ENCODE peak calls at places on chromosomes 1 and 21, in six cellular contexts. One of them, this sample, is unnamed.
A peak's percentile ranks its signal among the peaks of the same experiment; 100 is the strongest.

GRCh38 chr1:94873520-94874351 is 53.2 kb downstream of the CNN3 start:
- DNase-seq in IMR-90: peak; percentile 57
- DNase-seq in neuronal stem cell: no peak
- DNase-seq in mesendoderm: no peak
- DNase-seq in H9: no peak
- DNase-seq in H1: no peak
- DNase-seq in this sample: no peak

GRCh38 chr1:174258148-174258550 is 98.8 kb downstream of the RABGAP1L start:
- DNase-seq in neuronal stem cell: peak; percentile 29
- DNase-seq in IMR-90: peak; percentile 50
- DNase-seq in H1: no peak
- DNase-seq in H9: peak; percentile 36
- DNase-seq in mesendoderm: peak; percentile 62
- DNase-seq in this sample: peak; percentile 48

GRCh38 chr1:160675641-160676410 is 29.0 kb upstream of the SLAMF1 start:
- DNase-seq in IMR-90: peak; percentile 51
- DNase-seq in neuronal stem cell: peak; percentile 32
- DNase-seq in mesendoderm: peak; percentile 95
- DNase-seq in H1: peak; percentile 43
- DNase-seq in H9: peak; percentile 83
- DNase-seq in this sample: peak; percentile 62

GRCh38 chr1:61095127-61095812 is 12.9 kb downstream of the NFIA start:
- DNase-seq in IMR-90: no peak
- DNase-seq in H9: no peak
- DNase-seq in H1: no peak
- DNase-seq in mesendoderm: no peak
- DNase-seq in neuronal stem cell: no peak
- DNase-seq in this sample: no peak

GRCh38 chr21:16594191-16594590 is 864.4 kb downstream of the USP25 start:
- DNase-seq in H1: no peak
- DNase-seq in H9: no peak
- DNase-seq in IMR-90: peak; percentile 14
- DNase-seq in neuronal stem cell: no peak
- DNase-seq in mesendoderm: no peak
- DNase-seq in this sample: no peak

GRCh38 chr1:207502726-207503125 is 6.8 kb downstream of the CR1 start:
- DNase-seq in IMR-90: no peak
- DNase-seq in neuronal stem cell: no peak
- DNase-seq in H9: no peak
- DNase-seq in H1: no peak
- DNase-seq in mesendoderm: peak; percentile 53
- DNase-seq in this sample: no peak

GRCh38 chr21:26550357-26550756 is 22.7 kb downstream of the CYYR1 start:
- DNase-seq in mesendoderm: no peak
- DNase-seq in IMR-90: no peak
- DNase-seq in neuronal stem cell: no peak
- DNase-seq in H1: no peak
- DNase-seq in H9: no peak
- DNase-seq in this sample: no peak

GRCh38 chr21:36980280-36981048 is 14.0 kb upstream of the HLCS start:
- DNase-seq in mesendoderm: no peak
- DNase-seq in H9: peak; percentile 53
- DNase-seq in IMR-90: no peak
- DNase-seq in neuronal stem cell: no peak
- DNase-seq in H1: no peak
- DNase-seq in this sample: peak; percentile 25

GRCh38 chr1:15883326-15883725 is 35.8 kb downstream of the SPEN start:
- DNase-seq in IMR-90: no peak
- DNase-seq in neuronal stem cell: no peak
- DNase-seq in H1: no peak
- DNase-seq in mesendoderm: peak; percentile 26
- DNase-seq in H9: no peak
- DNase-seq in this sample: no peak

GRCh38 chr1:176522310-176522846 is 59.4 kb downstream of the PAPPA2 start:
- DNase-seq in H1: no peak
- DNase-seq in neuronal stem cell: no peak
- DNase-seq in mesendoderm: no peak
- DNase-seq in IMR-90: no peak
- DNase-seq in H9: no peak
- DNase-seq in this sample: no peak

GRCh38 chr1:29826646-29827045 is 590.3 kb downstream of the PTPRU start:
- DNase-seq in IMR-90: no peak
- DNase-seq in neuronal stem cell: no peak
- DNase-seq in mesendoderm: no peak
- DNase-seq in H9: no peak
- DNase-seq in H1: no peak
- DNase-seq in this sample: no peak

GRCh38 chr1:50271968-50272578 is 151.2 kb downstream of the DMRTA2 start:
- DNase-seq in H1: no peak
- DNase-seq in neuronal stem cell: peak; percentile 20
- DNase-seq in mesendoderm: peak; percentile 68
- DNase-seq in IMR-90: no peak
- DNase-seq in H9: peak; percentile 52
- DNase-seq in this sample: no peak

GRCh38 chr21:42981862-42982261 is 7.5 kb downstream of the PKNOX1 start:
- DNase-seq in IMR-90: no peak
- DNase-seq in neuronal stem cell: no peak
- DNase-seq in H1: no peak
- DNase-seq in mesendoderm: no peak
- DNase-seq in H9: no peak
- DNase-seq in this sample: no peak

GRCh38 chr1:88726697-88727096 is 42.6 kb downstream of the PKN2 start:
- DNase-seq in mesendoderm: no peak
- DNase-seq in IMR-90: no peak
- DNase-seq in neuronal stem cell: no peak
- DNase-seq in H9: no peak
- DNase-seq in H1: no peak
- DNase-seq in this sample: no peak

GRCh38 chr1:208538587-208538986 is 294.4 kb upstream of the PLXNA2 start:
- DNase-seq in H9: no peak
- DNase-seq in mesendoderm: no peak
- DNase-seq in H1: no peak
- DNase-seq in neuronal stem cell: no peak
- DNase-seq in IMR-90: no peak
- DNase-seq in this sample: no peak

GRCh38 chr1:7401814-7402547 is 369.1 kb upstream of the VAMP3 start:
- DNase-seq in H9: peak; percentile 72
- DNase-seq in H1: no peak
- DNase-seq in mesendoderm: peak; percentile 98
- DNase-seq in IMR-90: peak; percentile 100
- DNase-seq in neuronal stem cell: no peak
- DNase-seq in this sample: peak; percentile 99

GRCh38 chr1:170445096-170445495 is 86.9 kb upstream of the GORAB start:
- DNase-seq in H9: no peak
- DNase-seq in H1: no peak
- DNase-seq in IMR-90: peak; percentile 84
- DNase-seq in mesendoderm: no peak
- DNase-seq in neuronal stem cell: no peak
- DNase-seq in this sample: peak; percentile 23

GRCh38 chr21:25568230-25568629 is 39.1 kb downstream of the MRPL39 start:
- DNase-seq in IMR-90: peak; percentile 78
- DNase-seq in mesendoderm: peak; percentile 11
- DNase-seq in neuronal stem cell: no peak
- DNase-seq in H9: no peak
- DNase-seq in H1: no peak
- DNase-seq in this sample: peak; percentile 80

GRCh38 chr1:165456114-165456513 is 11.2 kb upstream of the RXRG start:
- DNase-seq in H9: no peak
- DNase-seq in IMR-90: no peak
- DNase-seq in neuronal stem cell: no peak
- DNase-seq in H1: no peak
- DNase-seq in mesendoderm: no peak
- DNase-seq in this sample: no peak

GRCh38 chr1:158196461-158196860 is 15.8 kb downstream of the CD1D start:
- DNase-seq in neuronal stem cell: no peak
- DNase-seq in H9: no peak
- DNase-seq in H1: no peak
- DNase-seq in mesendoderm: no peak
- DNase-seq in IMR-90: no peak
- DNase-seq in this sample: no peak

GRCh38 chr21:31872452-31873274 is at the start of gene HUNK:
- DNase-seq in mesendoderm: peak; percentile 81
- DNase-seq in H1: no peak
- DNase-seq in H9: peak; percentile 62
- DNase-seq in neuronal stem cell: peak; percentile 73
- DNase-seq in IMR-90: peak; percentile 54
- DNase-seq in this sample: peak; percentile 38

GRCh38 chr1:75723989-75724471 is 479 bp upstream of the ACADM start:
- DNase-seq in H1: peak; percentile 27
- DNase-seq in IMR-90: peak; percentile 64
- DNase-seq in H9: peak; percentile 90
- DNase-seq in neuronal stem cell: no peak
- DNase-seq in mesendoderm: peak; percentile 90
- DNase-seq in this sample: peak; percentile 78

GRCh38 chr1:30746212-30747027 is 11.2 kb downstream of the LAPTM5 start:
- DNase-seq in H9: no peak
- DNase-seq in mesendoderm: no peak
- DNase-seq in H1: no peak
- DNase-seq in neuronal stem cell: no peak
- DNase-seq in IMR-90: no peak
- DNase-seq in this sample: no peak

GRCh38 chr1:6241887-6242740 is 1.9 kb upstream of the HES3 start:
- DNase-seq in mesendoderm: no peak
- DNase-seq in neuronal stem cell: no peak
- DNase-seq in H1: no peak
- DNase-seq in IMR-90: no peak
- DNase-seq in H9: peak; percentile 79
- DNase-seq in this sample: no peak

DNA sequence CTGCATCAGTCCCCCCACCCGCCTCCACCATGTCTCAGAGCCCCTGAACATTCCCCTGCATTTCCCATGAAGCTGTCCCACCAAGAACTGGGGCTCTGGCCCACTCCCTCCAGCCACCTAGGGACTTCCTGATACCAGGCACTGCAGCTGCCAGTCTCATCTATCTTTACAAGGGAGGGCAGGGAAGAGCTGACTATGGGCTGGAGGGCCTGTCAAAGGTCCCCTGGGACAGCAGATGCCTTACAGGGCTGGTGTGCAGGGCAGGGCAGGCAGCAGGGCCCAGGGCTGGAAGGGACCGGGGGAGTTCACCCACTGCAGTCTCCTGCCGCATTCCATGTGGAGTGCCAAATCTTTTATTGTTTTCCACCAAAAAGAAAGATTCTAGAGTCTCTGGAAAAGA is 17.6 kb downstream of the SHISA4 start:
- DNase-seq in H9: no peak
- DNase-seq in IMR-90: no peak
- DNase-seq in H1: no peak
- DNase-seq in mesendoderm: no peak
- DNase-seq in neuronal stem cell: no peak
- DNase-seq in this sample: no peak
- H3K18ac ChIP-seq in H9: peak overlapping the region; percentile 11
- H3K18ac ChIP-seq in IMR-90: no peak overlapping the region
- H3K18ac ChIP-seq in H1: no peak overlapping the region
- H3K18ac ChIP-seq in mesendoderm: no peak overlapping the region
- H3K18ac ChIP-seq in neuronal stem cell: no peak overlapping the region
- H3K18ac ChIP-seq in this sample: peak overlapping the region; percentile 23

DNA sequence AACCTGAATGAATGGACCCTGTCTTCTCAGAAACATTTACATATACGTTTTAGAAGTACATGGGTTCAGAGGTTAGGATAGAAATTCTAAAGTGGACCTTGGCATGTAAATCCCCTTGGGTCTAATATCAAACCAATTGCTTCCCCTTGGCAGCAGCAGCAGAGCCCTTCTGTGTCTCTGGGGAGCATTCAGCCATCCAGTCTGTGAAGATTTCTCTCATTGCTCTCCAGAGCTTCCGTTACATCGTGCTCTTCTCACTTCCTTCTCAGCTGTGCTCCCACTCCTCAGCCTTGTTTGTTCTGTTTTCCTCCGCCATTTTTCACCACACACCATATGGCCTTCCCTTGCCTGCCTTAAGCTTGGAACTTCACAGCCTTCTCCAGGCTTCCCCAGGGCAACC is 61.5 kb upstream of the ATP1B1 start:
- DNase-seq in H1: no peak
- DNase-seq in IMR-90: no peak
- DNase-seq in H9: no peak
- DNase-seq in mesendoderm: no peak
- DNase-seq in neuronal stem cell: no peak
- DNase-seq in this sample: no peak
- H2BK15ac ChIP-seq in H1: no peak overlapping the region
- H2BK15ac ChIP-seq in IMR-90: no peak overlapping the region
- H2BK15ac ChIP-seq in H9: no peak overlapping the region
- H2BK15ac ChIP-seq in mesendoderm: no peak overlapping the region
- H2BK15ac ChIP-seq in neuronal stem cell: no peak overlapping the region
- H2BK15ac ChIP-seq in this sample: no peak overlapping the region

DNA sequence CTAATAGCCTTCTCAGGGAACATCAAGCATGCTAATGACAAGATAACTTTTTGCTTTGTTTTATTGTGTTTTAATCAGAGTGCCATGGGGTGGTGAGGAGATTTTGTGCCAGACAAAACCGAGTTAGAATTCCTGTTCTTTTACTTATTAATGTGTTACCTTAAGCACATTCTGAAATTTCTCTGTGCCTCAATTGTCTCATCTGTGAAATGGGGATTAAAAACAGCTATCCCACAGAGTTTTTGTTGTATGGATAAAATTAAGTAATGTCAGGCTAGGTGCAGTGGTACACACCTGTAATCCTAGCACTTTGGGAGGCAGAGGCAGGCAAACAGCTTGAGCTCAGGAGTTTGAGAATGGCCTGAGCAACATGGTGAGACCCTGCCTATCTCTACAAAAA is 138.0 kb downstream of the PROX1 start:
- DNase-seq in H9: no peak
- DNase-seq in mesendoderm: no peak
- DNase-seq in H1: no peak
- DNase-seq in IMR-90: no peak
- DNase-seq in neuronal stem cell: no peak
- DNase-seq in this sample: no peak
- H3K18ac ChIP-seq in H9: no peak overlapping the region
- H3K18ac ChIP-seq in mesendoderm: no peak overlapping the region
- H3K18ac ChIP-seq in H1: no peak overlapping the region
- H3K18ac ChIP-seq in IMR-90: no peak overlapping the region
- H3K18ac ChIP-seq in neuronal stem cell: no peak overlapping the region
- H3K18ac ChIP-seq in this sample: no peak overlapping the region

DNA sequence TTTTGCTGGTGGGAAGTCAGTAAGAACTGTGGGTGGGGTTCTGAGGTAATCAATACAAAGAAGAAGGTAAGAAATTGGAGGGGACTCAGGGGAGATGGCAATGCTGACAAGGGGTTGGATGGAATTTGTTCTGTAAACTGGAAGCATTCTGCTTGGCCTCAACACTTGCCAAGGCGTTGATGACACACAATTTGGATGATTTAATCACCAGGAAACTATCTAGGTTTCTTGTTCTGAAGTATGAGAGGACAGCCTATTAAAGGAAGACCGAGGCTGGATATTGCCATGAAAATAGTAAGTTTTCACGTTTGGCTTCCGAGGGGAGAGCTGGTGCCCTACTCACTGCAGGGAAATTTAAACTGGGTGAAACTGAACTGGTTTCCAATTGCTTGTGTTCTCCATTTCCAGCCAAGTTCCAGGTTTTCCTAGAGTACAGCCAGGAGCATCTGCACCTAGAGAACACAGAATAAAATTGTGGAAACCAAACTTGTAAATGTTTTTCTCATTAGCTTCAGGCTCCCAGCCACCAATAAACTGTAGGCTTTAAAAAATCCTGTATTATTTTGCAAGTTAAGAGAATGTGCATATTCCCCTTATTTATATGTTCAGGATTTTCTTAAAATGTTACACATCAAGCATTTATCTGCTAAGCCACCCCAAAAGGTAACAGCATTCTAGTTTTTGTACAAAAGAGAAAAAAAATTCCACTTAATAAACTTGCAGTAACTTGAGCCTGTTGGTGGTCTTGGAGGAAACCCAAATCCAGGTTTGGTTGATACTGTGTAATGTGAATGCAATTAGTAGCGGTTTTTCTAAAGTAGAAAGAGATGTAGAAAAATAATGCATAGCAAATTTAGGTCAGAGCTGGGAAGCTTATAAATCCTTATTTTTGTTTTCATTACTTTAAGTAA is 53.8 kb downstream of the ROR1 start:
- DNase-seq in neuronal stem cell: no peak
- DNase-seq in H9: no peak
- DNase-seq in IMR-90: peak; percentile 25
- DNase-seq in H1: no peak
- DNase-seq in mesendoderm: no peak
- DNase-seq in this sample: peak; percentile 21
- H2BK15ac ChIP-seq in neuronal stem cell: no peak overlapping the region
- H2BK15ac ChIP-seq in H9: no peak overlapping the region
- H2BK15ac ChIP-seq in IMR-90: no peak overlapping the region
- H2BK15ac ChIP-seq in H1: no peak overlapping the region
- H2BK15ac ChIP-seq in mesendoderm: no peak overlapping the region
- H2BK15ac ChIP-seq in this sample: no peak overlapping the region